ENCODE peak calls at places on chromosome 18, in six cellular contexts. N is neural progenitor cell, U is omental fat pad, V is GM13976, O is fibroblast of mammary gland, L is B cell. H is an unnamed sample.

GRCh38 chr18:42640160-42640559 is 475.3 kb downstream of the RIT2 start:
- DNase-seq in N (no peak), U (no peak), V (no peak), O (no peak), L (no peak), H (no peak)

GRCh38 chr18:21004721-21005120 is 106.9 kb downstream of the ROCK1 start:
- DNase-seq in N (no peak), U (no peak), V (no peak), O (peak), L (no peak), H (peak)

GRCh38 chr18:79962311-79962710 is 2.1 kb upstream of the HSBP1L1 start:
- DNase-seq in N (no peak), U (no peak), V (no peak), O (peak), L (no peak), H (no peak)

GRCh38 chr18:74463271-74463670 is 6.2 kb upstream of the DIPK1C start:
- DNase-seq in N (no peak), U (no peak), V (no peak), O (no peak), L (no peak), H (no peak)

GRCh38 chr18:47519277-47519676 is 267.8 kb upstream of the SKOR2 start:
- DNase-seq in N (no peak), U (no peak), V (no peak), O (no peak), L (no peak), H (no peak)

GRCh38 chr18:80103231-80103630 is 5.8 kb upstream of the ADNP2 start:
- DNase-seq in N (no peak), U (no peak), V (no peak), O (peak), L (no peak), H (no peak)

GRCh38 chr18:46291149-46291548 is 187.0 kb downstream of the HAUS1 start:
- DNase-seq in N (no peak), U (no peak), V (peak), O (no peak), L (peak), H (peak)

GRCh38 chr18:26548144-26549102 is at the start of gene KCTD1:
- DNase-seq in N (peak), U (no peak), V (peak), O (peak), L (peak), H (peak)

GRCh38 chr18:39675358-39675757 is 2109.8 kb upstream of the CELF4 start:
- DNase-seq in N (no peak), U (no peak), V (no peak), O (peak), L (no peak), H (peak)

GRCh38 chr18:5626130-5626880 is 82.5 kb upstream of the EPB41L3 start:
- DNase-seq in N (no peak), U (no peak), V (no peak), O (no peak), L (no peak), H (no peak)

GRCh38 chr18:75207298-75208054 is 1.5 kb downstream of the PTGR3 start:
- DNase-seq in N (peak), U (no peak), V (peak), O (peak), L (no peak), H (peak)

GRCh38 chr18:70380915-70381896 is 92.4 kb downstream of the SOCS6 start:
- DNase-seq in N (peak), U (no peak), V (no peak), O (no peak), L (no peak), H (peak)

DNA sequence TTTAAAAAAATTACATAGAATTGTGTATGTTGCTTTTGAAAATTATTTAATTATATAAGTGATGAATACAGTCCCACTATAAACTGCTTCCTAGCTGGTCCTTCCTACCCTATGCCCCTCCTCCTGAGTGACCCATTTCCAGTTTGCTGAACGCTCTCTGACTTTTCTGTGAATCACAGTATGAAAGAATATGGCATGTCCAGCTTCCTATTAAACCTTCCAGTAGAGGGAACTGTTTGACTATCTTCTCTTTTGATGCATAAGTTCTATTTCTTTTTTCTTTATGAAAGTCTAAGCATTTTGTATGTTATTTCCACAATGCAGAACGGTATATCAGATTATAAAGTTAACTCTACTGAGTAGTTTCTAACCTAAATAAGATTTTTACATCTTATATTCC is 41.3 kb downstream of the PSMG2 start:
- DNase-seq in N (no peak), U (no peak), V (peak), O (peak), L (peak), H (peak)
- TF ChIP-seq CTCF in N (peak), U (no peak), V (peak), O (peak), L (peak), H (no peak)

DNA sequence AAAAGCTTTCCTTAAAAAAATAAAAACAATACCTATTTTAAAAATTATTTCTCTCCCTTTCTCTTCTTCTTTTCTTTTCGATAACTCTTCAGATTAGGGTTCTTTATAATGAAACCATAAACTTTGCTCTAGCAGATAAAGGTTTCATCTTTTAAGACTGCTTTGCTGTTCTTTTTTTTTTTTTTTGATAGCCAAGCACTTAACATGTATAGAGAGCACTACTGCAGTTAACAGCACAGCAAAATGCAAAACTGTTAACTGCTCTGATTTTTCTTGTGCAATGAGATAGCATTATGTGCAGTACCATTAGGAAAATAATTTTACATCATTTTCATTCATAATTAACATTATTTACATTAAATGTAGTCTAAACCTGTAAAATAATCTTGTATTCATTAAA is 36.3 kb downstream of the GALNT1 start:
- DNase-seq in N (no peak), U (no peak), V (no peak), O (no peak), L (no peak), H (no peak)
- TF ChIP-seq CTCF in N (no peak), U (no peak), V (no peak), O (no peak), L (no peak), H (no peak)

DNA sequence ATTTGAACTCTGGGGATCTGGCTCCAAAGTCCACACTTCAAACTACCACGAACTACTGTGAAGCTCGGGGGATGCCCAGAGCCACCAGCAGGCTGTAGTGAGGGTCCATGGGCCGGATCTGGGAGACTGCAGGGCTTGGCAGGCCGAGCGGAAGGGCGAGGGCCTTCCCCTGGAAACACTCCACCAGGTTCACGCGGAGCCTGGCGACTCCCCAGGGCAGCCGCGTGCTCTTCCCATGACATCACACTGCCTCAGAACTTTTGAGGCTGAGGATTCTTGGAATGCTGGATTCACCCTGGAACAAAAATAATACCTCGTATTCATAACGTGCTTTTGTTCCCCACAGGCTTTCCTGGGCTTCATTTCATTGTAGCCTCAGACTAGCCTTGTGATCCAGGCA is 201.0 kb downstream of the SMAD7 start:
- DNase-seq in N (no peak), U (no peak), V (no peak), O (peak), L (no peak), H (no peak)
- TF ChIP-seq CTCF in N (no peak), U (no peak), V (no peak), O (no peak), L (no peak), H (no peak)

DNA sequence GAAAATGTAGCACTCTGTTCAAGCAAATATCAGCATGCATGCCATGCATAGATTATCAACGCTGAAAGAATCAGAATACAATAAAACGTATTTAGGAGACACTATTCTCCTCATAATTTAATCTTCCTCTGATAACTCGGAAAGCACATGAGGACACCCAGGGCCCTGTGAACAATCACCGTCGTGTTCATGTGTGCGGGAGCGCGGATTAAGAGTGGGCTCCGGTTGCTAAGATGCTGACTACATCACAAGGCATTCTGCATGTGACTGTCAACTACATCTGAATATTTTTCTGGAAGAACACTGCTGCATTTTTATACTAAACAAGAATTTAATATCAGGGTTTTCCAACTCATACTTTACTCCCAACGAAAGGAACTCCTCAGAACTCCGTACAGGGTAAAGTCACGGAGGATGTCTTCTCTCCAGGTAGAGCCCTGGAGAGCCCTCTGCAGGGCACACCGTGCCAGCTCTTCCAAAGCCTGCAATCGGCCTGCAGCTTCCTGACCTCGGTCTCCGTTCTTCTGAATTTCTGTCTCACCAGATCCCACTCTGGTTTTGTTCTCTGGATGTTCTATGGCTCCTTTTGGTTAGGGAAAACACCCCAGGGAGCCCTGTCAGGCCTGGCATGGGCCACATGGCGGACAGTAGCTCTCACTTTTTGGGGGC is 59.6 kb downstream of the ZNF516 start:
- DNase-seq in N (no peak), U (no peak), V (no peak), O (no peak), L (no peak), H (no peak)
- TF ChIP-seq CTCF in N (peak), U (no peak), V (no peak), O (peak), L (no peak), H (no peak)

DNA sequence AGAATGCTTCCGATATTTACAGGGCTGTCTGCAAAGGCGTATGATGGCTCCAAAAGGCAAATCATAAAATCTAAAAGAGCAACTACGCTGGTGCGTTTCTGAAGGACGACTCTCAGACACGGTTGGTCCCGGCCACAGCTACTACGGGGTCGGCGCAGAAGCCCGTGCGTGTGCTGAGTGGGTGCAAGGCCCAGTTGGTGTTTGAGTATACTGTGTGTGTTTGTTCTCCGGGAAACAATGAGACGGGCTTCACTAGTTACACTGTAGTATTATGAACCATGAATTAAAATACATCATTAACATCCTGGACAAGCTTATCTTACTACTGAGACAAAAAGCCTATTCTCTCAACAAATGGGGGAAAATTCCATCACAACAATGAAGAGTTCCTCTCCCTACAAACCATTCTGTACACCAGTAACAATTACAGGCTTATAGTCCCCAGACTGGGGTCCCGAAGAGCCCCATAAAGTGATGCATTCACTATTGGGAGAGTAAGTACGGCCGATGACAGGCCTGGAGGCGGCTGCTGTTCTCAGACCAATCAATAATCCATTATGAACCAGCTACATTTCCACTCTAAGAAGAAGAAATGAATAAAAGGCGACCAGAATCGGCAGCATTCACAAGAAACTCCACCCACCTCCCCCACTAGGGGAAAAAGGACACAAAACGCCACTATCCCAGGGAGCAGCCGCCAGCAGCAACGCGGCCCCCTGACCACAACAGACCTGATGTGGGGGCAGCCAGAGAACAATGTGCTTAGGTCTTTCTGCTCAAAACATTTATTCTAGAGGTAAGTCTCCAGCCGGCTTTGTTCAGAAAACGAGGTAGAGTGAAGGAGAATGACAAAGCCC is 43.3 kb downstream of the ZNF516 start:
- DNase-seq in N (peak), U (no peak), V (no peak), O (peak), L (no peak), H (no peak)
- TF ChIP-seq CTCF in N (no peak), U (no peak), V (no peak), O (no peak), L (no peak), H (no peak)

GRCh38 chr18:68665623-68666022 is 49.3 kb downstream of the TMX3 start:
- DNase-seq in N (no peak), U (no peak), V (no peak), O (no peak), L (peak), H (peak)
- TF ChIP-seq CTCF in N (no peak), U (no peak), V (no peak), O (no peak), L (no peak), H (no peak)

GRCh38 chr18:36099311-36099710 is 29.8 kb downstream of the SLC39A6 start:
- DNase-seq in N (no peak), U (no peak), V (no peak), O (no peak), L (no peak), H (no peak)

GRCh38 chr18:36101943-36102342 is 27.2 kb downstream of the SLC39A6 start:
- DNase-seq in N (no peak), U (no peak), V (no peak), O (no peak), L (no peak), H (no peak)

GRCh38 chr18:36096955-36097354 is 29.6 kb upstream of the RPRD1A start:
- DNase-seq in N (no peak), U (no peak), V (no peak), O (no peak), L (no peak), H (no peak)

GRCh38 chr18:36094431-36094830 is 27.1 kb upstream of the RPRD1A start:
- DNase-seq in N (no peak), U (no peak), V (no peak), O (no peak), L (no peak), H (no peak)

DNA sequence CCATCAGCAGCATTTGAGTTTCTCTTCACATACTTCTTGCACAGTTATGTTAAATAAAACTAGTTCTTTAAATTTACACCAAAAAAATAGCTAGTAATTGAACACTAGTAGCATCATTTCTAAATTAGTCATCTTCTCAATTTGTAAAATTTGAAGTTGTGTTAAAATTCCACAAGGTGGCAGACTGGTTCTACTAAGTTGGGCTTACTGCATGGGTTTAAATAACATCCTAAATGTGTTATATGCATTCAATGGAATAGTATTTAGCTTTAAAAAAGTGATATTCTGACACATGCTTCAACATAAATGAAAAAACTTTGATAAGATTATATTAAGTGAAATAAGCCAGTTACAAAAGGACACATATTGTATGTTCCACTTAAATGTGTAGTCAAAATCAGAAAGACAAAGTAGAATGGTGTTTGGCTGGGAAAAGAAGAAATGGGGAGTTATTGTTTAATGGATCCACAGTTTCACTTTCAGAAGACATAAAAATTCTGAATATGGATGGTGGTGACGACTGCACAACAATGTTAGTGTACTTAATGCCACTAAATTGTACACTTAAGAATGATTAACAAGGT is 28.7 kb upstream of the RPRD1A start:
- DNase-seq in N (peak), U (no peak), V (peak), O (peak), L (peak), H (peak)
- TF ChIP-seq CTCF in N (peak), U (no peak), V (no peak), O (peak), L (peak), H (peak)

DNA sequence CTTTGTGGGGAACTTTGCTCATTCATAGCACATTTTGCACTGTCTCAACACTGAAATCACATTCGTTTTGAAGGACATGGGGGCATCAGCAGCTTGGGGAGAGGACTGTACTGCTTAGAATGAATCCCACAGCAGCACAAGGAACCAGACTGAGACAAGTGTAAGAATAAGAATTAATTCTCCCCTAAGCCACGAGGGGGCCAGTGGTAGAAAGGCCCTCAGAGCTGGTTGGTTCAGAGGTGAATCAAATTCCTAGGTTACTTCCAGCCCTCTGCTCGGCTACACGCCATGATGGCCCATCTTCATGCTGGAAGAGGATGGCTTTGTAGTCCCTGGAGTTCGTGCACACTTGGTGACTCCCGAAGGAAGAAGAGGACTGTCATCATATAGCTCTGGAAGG is 12.0 kb upstream of the MC5R start:
- DNase-seq in N (no peak), U (no peak), V (no peak), O (no peak), L (no peak), H (peak)
- TF ChIP-seq CTCF in N (no peak), U (no peak), V (no peak), O (peak), L (no peak), H (no peak)

DNA sequence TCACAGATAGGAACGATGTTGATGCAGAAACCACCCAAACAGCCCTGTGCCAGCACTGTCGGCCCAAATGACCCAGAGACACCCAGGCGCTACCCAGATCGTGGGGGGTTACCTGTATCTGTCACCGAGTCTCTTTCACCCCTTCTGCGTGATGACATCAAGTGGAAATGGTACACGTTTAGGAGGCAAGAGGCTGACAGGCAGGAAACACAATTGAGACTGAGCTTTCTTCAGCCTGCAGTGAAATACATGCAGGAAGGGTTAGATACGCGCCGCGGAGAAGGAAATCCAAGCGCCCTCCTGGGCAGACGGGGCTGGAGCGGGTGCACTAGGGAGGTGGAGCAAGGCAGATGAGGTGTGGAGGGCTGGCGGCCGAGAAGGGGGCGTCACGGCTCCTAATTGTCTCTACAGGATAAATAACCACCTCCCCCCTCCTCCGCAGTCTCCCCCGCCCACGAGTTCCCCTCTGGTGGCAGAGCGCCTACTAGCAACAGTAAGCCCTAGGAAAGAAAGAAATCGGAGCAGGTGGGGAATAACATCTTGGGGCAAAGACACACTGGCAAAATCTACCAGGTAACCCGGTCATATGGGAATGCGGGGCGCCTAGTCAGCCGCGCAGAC is at the start of gene RNF152:
- DNase-seq in N (peak), U (no peak), V (peak), O (no peak), L (peak), H (no peak)
- TF ChIP-seq CTCF in N (peak), U (no peak), V (no peak), O (no peak), L (no peak), H (no peak)

GRCh38 chr18:55280515-55280914 is 307.5 kb downstream of the TCF4 start:
- DNase-seq in N (no peak), U (no peak), V (no peak), O (peak), L (no peak), H (no peak)

GRCh38 chr18:55272510-55273243 is 313.4 kb upstream of the CCDC68 start:
- DNase-seq in N (no peak), U (no peak), V (no peak), O (peak), L (no peak), H (no peak)

GRCh38 chr18:55269632-55270031 is 310.4 kb upstream of the CCDC68 start:
- DNase-seq in N (no peak), U (no peak), V (no peak), O (no peak), L (no peak), H (no peak)

GRCh38 chr18:55275042-55275897 is 312.7 kb downstream of the TCF4 start:
- DNase-seq in N (no peak), U (no peak), V (no peak), O (peak), L (peak), H (peak)
- TF ChIP-seq CTCF in N (peak), U (no peak), V (no peak), O (peak), L (peak), H (no peak)

H was measured in NB4.